ENCODE peak calls at places on chromosomes 1 and 21, in eight cellular contexts. Z, B, O, C, G, S, D and X are unnamed samples.

GRCh38 chr21:45405819-45406762 is 1.1 kb downstream of the COL18A1 start:
- DNase-seq in Z (peak; percentile 59), B (no peak), O (no peak), C (peak; percentile 56), G (no peak), S (peak; percentile 85), D (peak; percentile 44), X (peak; percentile 75)

GRCh38 chr1:94976996-94977548 is 50.2 kb upstream of the CNN3 start:
- DNase-seq in Z (no peak), B (no peak), O (no peak), C (no peak), G (no peak), S (no peak), D (no peak), X (no peak)

GRCh38 chr1:246295340-246295739 is 211.7 kb downstream of the SMYD3 start:
- DNase-seq in Z (no peak), B (no peak), O (no peak), C (no peak), G (no peak), S (no peak), D (no peak), X (no peak)

GRCh38 chr1:228993106-228993505 is 257.8 kb downstream of the RHOU start:
- DNase-seq in Z (no peak), B (no peak), O (no peak), C (no peak), G (no peak), S (no peak), D (no peak), X (no peak)

GRCh38 chr1:109267743-109268300 is 15.1 kb downstream of the PSRC1 start:
- DNase-seq in Z (no peak), B (no peak), O (no peak), C (no peak), G (no peak), S (no peak), D (no peak), X (no peak)

GRCh38 chr1:180482425-180483275 is 19.7 kb downstream of the ACBD6 start:
- DNase-seq in Z (no peak), B (no peak), O (no peak), C (no peak), G (no peak), S (peak; percentile 71), D (peak; percentile 67), X (peak; percentile 76)

GRCh38 chr1:17119744-17120482 is 662 bp upstream of the PADI2 start:
- DNase-seq in Z (no peak), B (no peak), O (no peak), C (no peak), G (no peak), S (no peak), D (no peak), X (no peak)

GRCh38 chr1:210633140-210633539 is 304.4 kb downstream of the HHAT start:
- DNase-seq in Z (no peak), B (no peak), O (no peak), C (no peak), G (no peak), S (no peak), D (no peak), X (no peak)

GRCh38 chr1:207807395-207808321 is 55.8 kb downstream of the CD46 start:
- DNase-seq in Z (peak; percentile 33), B (no peak), O (no peak), C (no peak), G (no peak), S (no peak), D (no peak), X (no peak)

GRCh38 chr1:29713857-29714256 is 477.5 kb downstream of the PTPRU start:
- DNase-seq in Z (no peak), B (no peak), O (no peak), C (no peak), G (no peak), S (no peak), D (peak; percentile 10), X (no peak)

DNA sequence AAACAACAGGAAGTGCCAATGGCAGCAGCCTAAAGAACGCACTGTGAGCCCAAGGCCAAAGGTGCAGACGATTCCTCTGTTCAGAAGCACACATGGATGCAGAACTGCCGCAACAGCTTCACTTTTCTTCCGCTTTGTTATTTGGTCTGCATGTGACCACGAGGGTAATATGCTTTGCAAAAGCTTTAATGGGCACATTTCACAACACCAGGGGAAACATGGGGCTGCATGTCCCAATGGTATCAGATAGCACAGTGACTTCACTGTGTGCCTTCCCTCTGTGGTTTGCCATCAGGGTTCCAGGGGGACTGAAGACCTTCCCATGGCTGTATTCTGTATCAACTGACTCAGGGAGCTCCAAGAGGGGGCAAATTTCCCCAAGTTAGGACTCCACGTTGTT is 28.3 kb downstream of the THAP3 start:
- DNase-seq in Z (no peak), B (no peak), O (no peak), C (no peak), G (no peak), S (no peak), D (no peak), X (no peak)
- TF ChIP-seq POLR2A in Z (no peak), B (no peak), O (no peak), C (no peak), G (no peak), S (no peak), D (no peak), X (no peak)

GRCh38 chr1:150548324-150548631 is 930 bp upstream of the ADAMTSL4 start:
- DNase-seq in Z (no peak), B (no peak), O (no peak), C (no peak), G (no peak), S (no peak), D (no peak), X (no peak)

GRCh38 chr1:150548632-150549495 is at the start of gene ADAMTSL4:
- DNase-seq in Z (peak; percentile 69), B (no peak), O (no peak), C (peak; percentile 89), G (no peak), S (peak; percentile 68), D (peak; percentile 78), X (peak; percentile 81)

GRCh38 chr1:150550222-150551048 is 1.2 kb downstream of the ADAMTSL4 start:
- DNase-seq in Z (no peak), B (no peak), O (no peak), C (no peak), G (no peak), S (no peak), D (no peak), X (no peak)

GRCh38 chr1:150551049-150551783 is 2.0 kb downstream of the ADAMTSL4 start:
- DNase-seq in Z (no peak), B (no peak), O (no peak), C (no peak), G (no peak), S (no peak), D (no peak), X (no peak)

GRCh38 chr1:150549496-150550221 is 451 bp downstream of the ADAMTSL4 start:
- DNase-seq in Z (peak; percentile 50), B (peak; percentile 94), O (no peak), C (peak; percentile 76), G (no peak), S (no peak), D (no peak), X (peak; percentile 46)
- TF ChIP-seq POLR2A in Z (no peak), B (no peak), O (no peak), C (peak; percentile 9), G (no peak), S (no peak), D (no peak), X (no peak)

DNA sequence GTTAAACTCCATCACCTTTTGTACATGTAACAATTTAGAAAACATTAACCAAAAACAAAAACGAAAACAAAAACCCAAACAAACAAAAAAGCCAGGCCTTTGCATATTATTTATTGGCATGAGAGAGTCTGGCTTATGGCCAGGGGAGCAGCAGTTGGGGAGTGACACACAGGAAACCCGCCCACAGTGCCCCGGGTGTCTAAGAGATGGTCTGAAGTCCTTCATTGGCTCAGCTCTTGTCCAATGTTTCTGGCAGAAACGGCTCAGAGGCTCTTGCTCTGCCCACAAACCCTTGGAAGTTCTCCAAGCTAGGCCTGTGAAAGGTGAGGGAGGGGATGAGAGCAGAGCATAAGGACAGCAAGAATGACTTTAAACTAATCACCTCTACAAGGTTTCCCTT is 131.5 kb downstream of the CNIH3 start:
- DNase-seq in Z (no peak), B (no peak), O (no peak), C (no peak), G (no peak), S (no peak), D (peak; percentile 29), X (no peak)
- TF ChIP-seq POLR2A in Z (no peak), B (no peak), O (no peak), C (no peak), G (no peak), S (no peak), D (no peak), X (no peak)

DNA sequence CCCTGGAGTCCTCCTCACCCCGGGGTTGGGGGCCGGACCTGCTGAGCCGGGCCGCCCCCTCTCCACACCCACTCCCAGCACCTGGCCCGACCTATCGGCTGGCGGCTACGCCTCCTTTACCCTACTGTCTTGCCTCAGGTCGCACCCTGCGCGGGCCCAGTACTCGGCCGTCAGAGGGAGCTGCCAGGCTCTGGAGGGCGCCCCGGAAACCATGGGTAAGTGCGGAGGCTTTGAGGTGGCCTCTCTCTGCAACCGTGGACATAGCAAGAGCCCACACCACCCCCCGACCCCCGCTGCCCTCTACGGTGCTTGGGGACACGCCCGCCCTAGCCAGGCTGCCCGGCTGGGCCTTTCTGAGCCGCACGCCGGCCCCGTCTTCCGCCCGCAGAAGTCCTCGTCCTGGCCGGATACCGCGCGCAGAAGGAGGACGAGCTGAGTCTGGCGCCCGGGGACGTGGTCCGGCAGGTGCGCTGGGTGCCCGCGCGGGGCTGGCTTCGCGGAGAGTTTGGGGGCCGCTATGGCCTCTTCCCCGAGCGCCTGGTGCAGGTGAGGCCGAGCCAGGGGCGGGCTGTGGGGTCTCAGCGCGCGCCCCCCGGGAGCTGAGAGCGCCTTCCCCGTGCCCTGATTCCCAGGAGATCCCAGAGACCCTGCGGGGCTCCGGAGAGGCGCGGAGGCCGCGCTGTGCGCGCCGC is at the start of gene SH3D21:
- DNase-seq in Z (peak; percentile 58), B (peak; percentile 92), O (peak; percentile 65), C (peak; percentile 79), G (peak; percentile 68), S (peak; percentile 20), D (no peak), X (peak; percentile 67)
- TF ChIP-seq POLR2A in Z (no peak), B (no peak), O (no peak), C (no peak), G (no peak), S (no peak), D (no peak), X (no peak)

GRCh38 chr1:31231802-31232201 is 7.9 kb downstream of the NKAIN1 start:
- DNase-seq in Z (no peak), B (no peak), O (no peak), C (no peak), G (no peak), S (no peak), D (no peak), X (no peak)
- TF ChIP-seq POLR2A in Z (no peak), B (no peak), O (no peak), C (no peak), G (no peak), S (no peak), D (no peak), X (no peak)